ENCODE peak calls at places on chromosomes 6 and 20, in eight cellular contexts. One of them, this sample, is unnamed.
A peak's percentile ranks its signal among the peaks of the same experiment; 100 is the strongest.

GRCh38 chr20:53402233-53403005 is 191.2 kb downstream of the ZNF217 start:
- DNase-seq in bronchial epithelial cell: no peak
- DNase-seq in AG04449: no peak
- DNase-seq in AG09309: no peak
- DNase-seq in astrocyte of the cerebellum: no peak
- DNase-seq in B cell: no peak
- DNase-seq in uterus: no peak
- DNase-seq in mammary epithelial cell: no peak
- DNase-seq in this sample: no peak

GRCh38 chr6:109055771-109056235 is 38.8 kb downstream of the SESN1 start:
- DNase-seq in astrocyte of the cerebellum: no peak
- DNase-seq in AG04449: no peak
- DNase-seq in AG09309: peak; percentile 52
- DNase-seq in bronchial epithelial cell: peak; percentile 33
- DNase-seq in B cell: no peak
- DNase-seq in uterus: no peak
- DNase-seq in mammary epithelial cell: peak; percentile 38
- DNase-seq in this sample: peak; percentile 79

GRCh38 chr20:3173582-3174441 is 463 bp upstream of the LZTS3 start:
- DNase-seq in uterus: peak; percentile 86
- DNase-seq in bronchial epithelial cell: peak; percentile 51
- DNase-seq in mammary epithelial cell: peak; percentile 69
- DNase-seq in AG04449: no peak
- DNase-seq in AG09309: no peak
- DNase-seq in B cell: peak; percentile 94
- DNase-seq in astrocyte of the cerebellum: peak; percentile 29
- DNase-seq in this sample: peak; percentile 83

GRCh38 chr6:47144306-47144705 is 102.2 kb upstream of the ADGRF1 start:
- DNase-seq in AG09309: peak; percentile 84
- DNase-seq in AG04449: no peak
- DNase-seq in B cell: no peak
- DNase-seq in uterus: no peak
- DNase-seq in bronchial epithelial cell: no peak
- DNase-seq in astrocyte of the cerebellum: no peak
- DNase-seq in mammary epithelial cell: no peak
- DNase-seq in this sample: peak; percentile 91

GRCh38 chr6:48535569-48535968 is 424.6 kb upstream of the PTCHD4 start:
- DNase-seq in AG09309: no peak
- DNase-seq in uterus: no peak
- DNase-seq in B cell: no peak
- DNase-seq in AG04449: no peak
- DNase-seq in astrocyte of the cerebellum: peak; percentile 78
- DNase-seq in bronchial epithelial cell: peak; percentile 75
- DNase-seq in mammary epithelial cell: peak; percentile 74
- DNase-seq in this sample: peak; percentile 75

GRCh38 chr6:85111481-85112001 is 338.3 kb upstream of the NT5E start:
- DNase-seq in AG09309: peak; percentile 81
- DNase-seq in AG04449: no peak
- DNase-seq in bronchial epithelial cell: no peak
- DNase-seq in B cell: no peak
- DNase-seq in uterus: peak; percentile 54
- DNase-seq in mammary epithelial cell: no peak
- DNase-seq in astrocyte of the cerebellum: peak; percentile 19
- DNase-seq in this sample: no peak

GRCh38 chr6:16727996-16728395 is 33.3 kb downstream of the ATXN1 start:
- DNase-seq in B cell: no peak
- DNase-seq in mammary epithelial cell: no peak
- DNase-seq in astrocyte of the cerebellum: no peak
- DNase-seq in uterus: no peak
- DNase-seq in AG04449: no peak
- DNase-seq in bronchial epithelial cell: no peak
- DNase-seq in AG09309: no peak
- DNase-seq in this sample: peak; percentile 22

GRCh38 chr20:59746155-59746554 is 141.8 kb downstream of the PHACTR3 start:
- DNase-seq in B cell: no peak
- DNase-seq in astrocyte of the cerebellum: no peak
- DNase-seq in AG04449: no peak
- DNase-seq in mammary epithelial cell: no peak
- DNase-seq in AG09309: no peak
- DNase-seq in bronchial epithelial cell: no peak
- DNase-seq in uterus: no peak
- DNase-seq in this sample: no peak

GRCh38 chr6:148329568-148330299 is 12.9 kb upstream of the SASH1 start:
- DNase-seq in AG09309: peak; percentile 96
- DNase-seq in bronchial epithelial cell: peak; percentile 86
- DNase-seq in B cell: no peak
- DNase-seq in uterus: no peak
- DNase-seq in mammary epithelial cell: peak; percentile 73
- DNase-seq in astrocyte of the cerebellum: peak; percentile 77
- DNase-seq in AG04449: peak; percentile 83
- DNase-seq in this sample: peak; percentile 63

GRCh38 chr6:157023958-157024357 is 246.8 kb downstream of the ARID1B start:
- DNase-seq in uterus: no peak
- DNase-seq in AG04449: no peak
- DNase-seq in mammary epithelial cell: no peak
- DNase-seq in astrocyte of the cerebellum: no peak
- DNase-seq in AG09309: no peak
- DNase-seq in B cell: no peak
- DNase-seq in bronchial epithelial cell: no peak
- DNase-seq in this sample: no peak

GRCh38 chr20:17808357-17808756 is 108.6 kb downstream of the BANF2 start:
- DNase-seq in astrocyte of the cerebellum: no peak
- DNase-seq in AG04449: no peak
- DNase-seq in uterus: peak; percentile 80
- DNase-seq in mammary epithelial cell: no peak
- DNase-seq in bronchial epithelial cell: no peak
- DNase-seq in AG09309: peak; percentile 46
- DNase-seq in B cell: no peak
- DNase-seq in this sample: no peak

GRCh38 chr6:4180653-4181255 is 45.4 kb upstream of the ECI2 start:
- DNase-seq in B cell: no peak
- DNase-seq in astrocyte of the cerebellum: no peak
- DNase-seq in bronchial epithelial cell: peak; percentile 56
- DNase-seq in mammary epithelial cell: peak; percentile 28
- DNase-seq in AG04449: peak; percentile 17
- DNase-seq in uterus: no peak
- DNase-seq in AG09309: peak; percentile 18
- DNase-seq in this sample: peak; percentile 56

GRCh38 chr6:3594196-3594595 is 137.3 kb upstream of the SLC22A23 start:
- DNase-seq in uterus: no peak
- DNase-seq in astrocyte of the cerebellum: no peak
- DNase-seq in AG04449: no peak
- DNase-seq in AG09309: no peak
- DNase-seq in bronchial epithelial cell: peak; percentile 39
- DNase-seq in B cell: no peak
- DNase-seq in mammary epithelial cell: no peak
- DNase-seq in this sample: no peak

GRCh38 chr6:160005861-160006540 is 37.1 kb downstream of the IGF2R start:
- DNase-seq in mammary epithelial cell: peak; percentile 19
- DNase-seq in AG04449: no peak
- DNase-seq in astrocyte of the cerebellum: no peak
- DNase-seq in bronchial epithelial cell: no peak
- DNase-seq in AG09309: no peak
- DNase-seq in B cell: no peak
- DNase-seq in uterus: no peak
- DNase-seq in this sample: no peak

GRCh38 chr6:168047841-168048723 is 30.9 kb downstream of the FRMD1 start:
- DNase-seq in AG04449: no peak
- DNase-seq in mammary epithelial cell: no peak
- DNase-seq in uterus: no peak
- DNase-seq in B cell: no peak
- DNase-seq in astrocyte of the cerebellum: no peak
- DNase-seq in AG09309: no peak
- DNase-seq in bronchial epithelial cell: no peak
- DNase-seq in this sample: no peak

GRCh38 chr6:31271641-31272357 is at the start of gene HLA-C:
- DNase-seq in bronchial epithelial cell: peak; percentile 95
- DNase-seq in B cell: peak; percentile 94
- DNase-seq in uterus: peak; percentile 96
- DNase-seq in mammary epithelial cell: peak; percentile 96
- DNase-seq in AG09309: peak; percentile 91
- DNase-seq in AG04449: peak; percentile 80
- DNase-seq in astrocyte of the cerebellum: peak; percentile 86
- DNase-seq in this sample: peak; percentile 98
- TF ChIP-seq CTCF in bronchial epithelial cell: peak; percentile 8
- TF ChIP-seq CTCF in B cell: no peak
- TF ChIP-seq CTCF in uterus: no peak
- TF ChIP-seq CTCF in mammary epithelial cell: no peak
- TF ChIP-seq CTCF in AG09309: peak; percentile 39
- TF ChIP-seq CTCF in AG04449: peak; percentile 10
- TF ChIP-seq CTCF in astrocyte of the cerebellum: peak; percentile 9
- TF ChIP-seq CTCF in this sample: no peak

GRCh38 chr6:42627674-42628073 is 63.8 kb downstream of the UBR2 start:
- DNase-seq in astrocyte of the cerebellum: no peak
- DNase-seq in AG04449: no peak
- DNase-seq in uterus: no peak
- DNase-seq in mammary epithelial cell: no peak
- DNase-seq in B cell: no peak
- DNase-seq in bronchial epithelial cell: no peak
- DNase-seq in AG09309: no peak
- DNase-seq in this sample: no peak
- TF ChIP-seq CTCF in astrocyte of the cerebellum: no peak
- TF ChIP-seq CTCF in AG04449: no peak
- TF ChIP-seq CTCF in uterus: no peak
- TF ChIP-seq CTCF in mammary epithelial cell: no peak
- TF ChIP-seq CTCF in B cell: no peak
- TF ChIP-seq CTCF in bronchial epithelial cell: no peak
- TF ChIP-seq CTCF in AG09309: no peak
- TF ChIP-seq CTCF in this sample: no peak

GRCh38 chr6:143531720-143532504 is 20.4 kb upstream of the FUCA2 start:
- DNase-seq in AG04449: no peak
- DNase-seq in mammary epithelial cell: no peak
- DNase-seq in AG09309: no peak
- DNase-seq in bronchial epithelial cell: no peak
- DNase-seq in uterus: no peak
- DNase-seq in B cell: no peak
- DNase-seq in astrocyte of the cerebellum: no peak
- DNase-seq in this sample: no peak

GRCh38 chr6:143527677-143528076 is 16.2 kb upstream of the FUCA2 start:
- DNase-seq in B cell: no peak
- DNase-seq in mammary epithelial cell: no peak
- DNase-seq in astrocyte of the cerebellum: no peak
- DNase-seq in uterus: no peak
- DNase-seq in AG09309: no peak
- DNase-seq in AG04449: no peak
- DNase-seq in bronchial epithelial cell: no peak
- DNase-seq in this sample: no peak

GRCh38 chr6:143528164-143528811 is 16.8 kb upstream of the FUCA2 start:
- DNase-seq in uterus: no peak
- DNase-seq in mammary epithelial cell: no peak
- DNase-seq in B cell: peak; percentile 42
- DNase-seq in bronchial epithelial cell: no peak
- DNase-seq in AG04449: no peak
- DNase-seq in astrocyte of the cerebellum: no peak
- DNase-seq in AG09309: no peak
- DNase-seq in this sample: no peak

GRCh38 chr6:143529095-143529494 is 17.6 kb upstream of the FUCA2 start:
- DNase-seq in B cell: no peak
- DNase-seq in astrocyte of the cerebellum: no peak
- DNase-seq in uterus: no peak
- DNase-seq in AG04449: no peak
- DNase-seq in AG09309: no peak
- DNase-seq in bronchial epithelial cell: no peak
- DNase-seq in mammary epithelial cell: no peak
- DNase-seq in this sample: no peak
- TF ChIP-seq CTCF in B cell: no peak
- TF ChIP-seq CTCF in astrocyte of the cerebellum: no peak
- TF ChIP-seq CTCF in uterus: no peak
- TF ChIP-seq CTCF in AG04449: peak; percentile 20
- TF ChIP-seq CTCF in AG09309: peak; percentile 16
- TF ChIP-seq CTCF in bronchial epithelial cell: no peak
- TF ChIP-seq CTCF in mammary epithelial cell: no peak
- TF ChIP-seq CTCF in this sample: no peak

GRCh38 chr6:126444874-126445273 is 105.0 kb downstream of the CENPW start:
- DNase-seq in AG09309: no peak
- DNase-seq in uterus: no peak
- DNase-seq in B cell: no peak
- DNase-seq in astrocyte of the cerebellum: peak; percentile 8
- DNase-seq in mammary epithelial cell: no peak
- DNase-seq in bronchial epithelial cell: no peak
- DNase-seq in AG04449: no peak
- DNase-seq in this sample: no peak
- TF ChIP-seq CTCF in AG09309: no peak
- TF ChIP-seq CTCF in uterus: no peak
- TF ChIP-seq CTCF in B cell: no peak
- TF ChIP-seq CTCF in astrocyte of the cerebellum: no peak
- TF ChIP-seq CTCF in mammary epithelial cell: no peak
- TF ChIP-seq CTCF in bronchial epithelial cell: no peak
- TF ChIP-seq CTCF in AG04449: no peak
- TF ChIP-seq CTCF in this sample: no peak

GRCh38 chr6:43723737-43724295 is 36.2 kb upstream of the MRPS18A start:
- DNase-seq in astrocyte of the cerebellum: no peak
- DNase-seq in uterus: peak; percentile 58
- DNase-seq in B cell: peak; percentile 81
- DNase-seq in AG09309: peak; percentile 25
- DNase-seq in mammary epithelial cell: peak; percentile 76
- DNase-seq in AG04449: no peak
- DNase-seq in bronchial epithelial cell: peak; percentile 80
- DNase-seq in this sample: peak; percentile 90
- TF ChIP-seq CTCF in astrocyte of the cerebellum: peak; percentile 49
- TF ChIP-seq CTCF in uterus: peak; percentile 46
- TF ChIP-seq CTCF in B cell: peak; percentile 77
- TF ChIP-seq CTCF in AG09309: peak; percentile 63
- TF ChIP-seq CTCF in mammary epithelial cell: peak; percentile 75
- TF ChIP-seq CTCF in AG04449: peak; percentile 65
- TF ChIP-seq CTCF in bronchial epithelial cell: peak; percentile 87
- TF ChIP-seq CTCF in this sample: peak; percentile 66

DNA sequence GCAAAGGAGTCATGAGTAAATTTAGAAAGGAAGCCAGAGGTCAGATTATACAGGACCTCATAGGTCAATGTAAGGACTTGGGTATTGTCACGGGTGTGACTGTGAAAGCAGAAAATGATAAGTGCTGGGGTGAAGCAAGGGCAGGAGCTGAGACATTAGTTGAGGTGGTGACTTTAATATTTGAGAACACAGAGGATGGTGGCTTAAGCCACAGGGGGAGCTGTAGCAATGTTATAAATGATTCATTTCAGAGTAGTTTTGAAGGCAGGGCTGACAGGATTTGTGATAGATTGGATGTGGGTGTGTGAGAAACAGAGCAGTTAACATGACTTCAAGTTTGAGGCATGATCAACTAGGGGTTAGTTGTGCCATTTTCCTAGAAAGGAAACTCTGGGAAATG is 659.9 kb downstream of the EPM2A start:
- DNase-seq in AG04449: no peak
- DNase-seq in B cell: no peak
- DNase-seq in uterus: no peak
- DNase-seq in bronchial epithelial cell: no peak
- DNase-seq in astrocyte of the cerebellum: no peak
- DNase-seq in AG09309: no peak
- DNase-seq in mammary epithelial cell: peak; percentile 9
- DNase-seq in this sample: no peak
- TF ChIP-seq CTCF in AG04449: no peak
- TF ChIP-seq CTCF in B cell: no peak
- TF ChIP-seq CTCF in uterus: no peak
- TF ChIP-seq CTCF in bronchial epithelial cell: peak; percentile 28
- TF ChIP-seq CTCF in astrocyte of the cerebellum: no peak
- TF ChIP-seq CTCF in AG09309: peak; percentile 13
- TF ChIP-seq CTCF in mammary epithelial cell: no peak
- TF ChIP-seq CTCF in this sample: no peak

This sample was measured in MCF 10A.